ENCODE peak calls at places on chromosomes 1 and 21, in six cellular contexts. One of them, this sample, is unnamed.
A peak's percentile ranks its signal among the peaks of the same experiment; 100 is the strongest.

GRCh38 chr1:28508435-28508754 is 2.6 kb downstream of the RCC1 start:
- DNase-seq in NCI-H446 treated with DMSO at 0.1 percent for 48 hours: no peak
- DNase-seq in 8988T: no peak
- DNase-seq in neural crest cell: no peak
- DNase-seq in GM12891: no peak
- DNase-seq in SW480: no peak
- DNase-seq in this sample: no peak

GRCh38 chr1:200493344-200493743 is 83.5 kb upstream of the ZNF281 start:
- DNase-seq in NCI-H446 treated with DMSO at 0.1 percent for 48 hours: no peak
- DNase-seq in neural crest cell: no peak
- DNase-seq in SW480: no peak
- DNase-seq in GM12891: no peak
- DNase-seq in 8988T: no peak
- DNase-seq in this sample: no peak

GRCh38 chr21:41168391-41169257 is 664 bp downstream of the BACE2 start:
- DNase-seq in GM12891: peak; percentile 26
- DNase-seq in neural crest cell: peak; percentile 37
- DNase-seq in 8988T: peak; percentile 30
- DNase-seq in SW480: peak; percentile 74
- DNase-seq in NCI-H446 treated with DMSO at 0.1 percent for 48 hours: no peak
- DNase-seq in this sample: peak; percentile 57

GRCh38 chr1:24386241-24386640 is 27.3 kb downstream of the STPG1 start:
- DNase-seq in 8988T: no peak
- DNase-seq in neural crest cell: no peak
- DNase-seq in GM12891: no peak
- DNase-seq in SW480: no peak
- DNase-seq in NCI-H446 treated with DMSO at 0.1 percent for 48 hours: no peak
- DNase-seq in this sample: peak; percentile 35

GRCh38 chr1:91166106-91166712 is 144.4 kb upstream of the ZNF644 start:
- DNase-seq in GM12891: peak; percentile 14
- DNase-seq in neural crest cell: peak; percentile 49
- DNase-seq in SW480: peak; percentile 68
- DNase-seq in 8988T: no peak
- DNase-seq in NCI-H446 treated with DMSO at 0.1 percent for 48 hours: peak; percentile 58
- DNase-seq in this sample: peak; percentile 94

GRCh38 chr1:159889821-159890252 is 10.1 kb downstream of the CFAP45 start:
- DNase-seq in NCI-H446 treated with DMSO at 0.1 percent for 48 hours: peak; percentile 17
- DNase-seq in neural crest cell: no peak
- DNase-seq in GM12891: peak; percentile 59
- DNase-seq in 8988T: peak; percentile 52
- DNase-seq in SW480: peak; percentile 71
- DNase-seq in this sample: no peak

GRCh38 chr1:53326598-53327182 is 1.2 kb downstream of the LRP8 start:
- DNase-seq in SW480: peak; percentile 71
- DNase-seq in neural crest cell: no peak
- DNase-seq in GM12891: peak; percentile 61
- DNase-seq in 8988T: no peak
- DNase-seq in NCI-H446 treated with DMSO at 0.1 percent for 48 hours: no peak
- DNase-seq in this sample: peak; percentile 85

GRCh38 chr1:202361701-202362100 is 13.2 kb downstream of the PPP1R12B start:
- DNase-seq in NCI-H446 treated with DMSO at 0.1 percent for 48 hours: no peak
- DNase-seq in GM12891: no peak
- DNase-seq in SW480: no peak
- DNase-seq in neural crest cell: no peak
- DNase-seq in 8988T: no peak
- DNase-seq in this sample: no peak

GRCh38 chr1:205466612-205467236 is 10.9 kb upstream of the BLACAT1 start:
- DNase-seq in 8988T: no peak
- DNase-seq in NCI-H446 treated with DMSO at 0.1 percent for 48 hours: no peak
- DNase-seq in SW480: no peak
- DNase-seq in neural crest cell: no peak
- DNase-seq in GM12891: no peak
- DNase-seq in this sample: no peak

GRCh38 chr1:160438320-160438918 is 38.1 kb downstream of the VANGL2 start:
- DNase-seq in 8988T: no peak
- DNase-seq in SW480: no peak
- DNase-seq in neural crest cell: no peak
- DNase-seq in NCI-H446 treated with DMSO at 0.1 percent for 48 hours: no peak
- DNase-seq in GM12891: no peak
- DNase-seq in this sample: no peak

GRCh38 chr1:54390655-54391054 is 15.5 kb downstream of the SSBP3 start:
- DNase-seq in GM12891: no peak
- DNase-seq in 8988T: no peak
- DNase-seq in neural crest cell: no peak
- DNase-seq in SW480: no peak
- DNase-seq in NCI-H446 treated with DMSO at 0.1 percent for 48 hours: no peak
- DNase-seq in this sample: no peak

GRCh38 chr1:78045850-78046778 is at the start of gene GIPC2:
- DNase-seq in NCI-H446 treated with DMSO at 0.1 percent for 48 hours: no peak
- DNase-seq in GM12891: peak; percentile 41
- DNase-seq in neural crest cell: no peak
- DNase-seq in SW480: peak; percentile 8
- DNase-seq in 8988T: no peak
- DNase-seq in this sample: peak; percentile 34

GRCh38 chr1:29458737-29459550 is 222.6 kb downstream of the PTPRU start:
- DNase-seq in GM12891: no peak
- DNase-seq in SW480: no peak
- DNase-seq in 8988T: no peak
- DNase-seq in neural crest cell: no peak
- DNase-seq in NCI-H446 treated with DMSO at 0.1 percent for 48 hours: no peak
- DNase-seq in this sample: no peak

GRCh38 chr1:89532228-89532627 is 7.6 kb downstream of the LRRC8B start:
- DNase-seq in GM12891: no peak
- DNase-seq in neural crest cell: no peak
- DNase-seq in NCI-H446 treated with DMSO at 0.1 percent for 48 hours: no peak
- DNase-seq in SW480: no peak
- DNase-seq in 8988T: no peak
- DNase-seq in this sample: no peak

GRCh38 chr1:174872615-174873058 is 127.1 kb upstream of the CACYBP start:
- DNase-seq in 8988T: no peak
- DNase-seq in GM12891: no peak
- DNase-seq in SW480: no peak
- DNase-seq in NCI-H446 treated with DMSO at 0.1 percent for 48 hours: no peak
- DNase-seq in neural crest cell: no peak
- DNase-seq in this sample: no peak

GRCh38 chr1:31559715-31560114 is 16.6 kb upstream of the TINAGL1 start:
- DNase-seq in GM12891: no peak
- DNase-seq in 8988T: no peak
- DNase-seq in NCI-H446 treated with DMSO at 0.1 percent for 48 hours: no peak
- DNase-seq in SW480: no peak
- DNase-seq in neural crest cell: no peak
- DNase-seq in this sample: no peak

GRCh38 chr1:11784256-11784992 is 21.3 kb downstream of the MTHFR start:
- DNase-seq in GM12891: no peak
- DNase-seq in neural crest cell: no peak
- DNase-seq in 8988T: no peak
- DNase-seq in NCI-H446 treated with DMSO at 0.1 percent for 48 hours: no peak
- DNase-seq in SW480: no peak
- DNase-seq in this sample: no peak

GRCh38 chr1:31879981-31880608 is 58.1 kb downstream of the PTP4A2 start:
- DNase-seq in neural crest cell: no peak
- DNase-seq in NCI-H446 treated with DMSO at 0.1 percent for 48 hours: no peak
- DNase-seq in GM12891: no peak
- DNase-seq in 8988T: no peak
- DNase-seq in SW480: no peak
- DNase-seq in this sample: no peak

GRCh38 chr1:7808253-7808844 is 24.3 kb downstream of the PER3 start:
- DNase-seq in GM12891: no peak
- DNase-seq in neural crest cell: no peak
- DNase-seq in SW480: peak; percentile 37
- DNase-seq in NCI-H446 treated with DMSO at 0.1 percent for 48 hours: peak; percentile 43
- DNase-seq in 8988T: no peak
- DNase-seq in this sample: peak; percentile 73

GRCh38 chr1:172727956-172728603 is 69.2 kb downstream of the FASLG start:
- DNase-seq in 8988T: no peak
- DNase-seq in SW480: peak; percentile 48
- DNase-seq in NCI-H446 treated with DMSO at 0.1 percent for 48 hours: peak; percentile 11
- DNase-seq in neural crest cell: no peak
- DNase-seq in GM12891: no peak
- DNase-seq in this sample: no peak

GRCh38 chr1:98749152-98749756 is 87.7 kb downstream of the SNX7 start:
- DNase-seq in SW480: peak; percentile 34
- DNase-seq in GM12891: no peak
- DNase-seq in NCI-H446 treated with DMSO at 0.1 percent for 48 hours: no peak
- DNase-seq in 8988T: no peak
- DNase-seq in neural crest cell: no peak
- DNase-seq in this sample: peak; percentile 35

GRCh38 chr21:38788275-38788911 is 17.3 kb upstream of the ETS2 start:
- DNase-seq in SW480: peak; percentile 53
- DNase-seq in neural crest cell: no peak
- DNase-seq in NCI-H446 treated with DMSO at 0.1 percent for 48 hours: no peak
- DNase-seq in GM12891: no peak
- DNase-seq in 8988T: no peak
- DNase-seq in this sample: no peak

GRCh38 chr1:12040457-12041051 is 21.3 kb downstream of the MIIP start:
- DNase-seq in SW480: peak; percentile 63
- DNase-seq in NCI-H446 treated with DMSO at 0.1 percent for 48 hours: peak; percentile 88
- DNase-seq in neural crest cell: no peak
- DNase-seq in GM12891: no peak
- DNase-seq in 8988T: no peak
- DNase-seq in this sample: peak; percentile 39

GRCh38 chr1:225467193-225468020 is 39.6 kb upstream of the LBR start:
- DNase-seq in SW480: no peak
- DNase-seq in NCI-H446 treated with DMSO at 0.1 percent for 48 hours: no peak
- DNase-seq in neural crest cell: no peak
- DNase-seq in GM12891: peak; percentile 81
- DNase-seq in 8988T: no peak
- DNase-seq in this sample: no peak

GRCh38 chr1:145960468-145961108 is 2.8 kb upstream of the LIX1L start:
- DNase-seq in NCI-H446 treated with DMSO at 0.1 percent for 48 hours: no peak
- DNase-seq in GM12891: no peak
- DNase-seq in 8988T: peak; percentile 91
- DNase-seq in neural crest cell: peak; percentile 80
- DNase-seq in SW480: no peak
- DNase-seq in this sample: peak; percentile 88

GRCh38 chr1:182845894-182846293 is 6.7 kb downstream of the DHX9 start:
- DNase-seq in 8988T: no peak
- DNase-seq in SW480: no peak
- DNase-seq in neural crest cell: no peak
- DNase-seq in NCI-H446 treated with DMSO at 0.1 percent for 48 hours: no peak
- DNase-seq in GM12891: no peak
- DNase-seq in this sample: no peak

GRCh38 chr1:168743001-168743400 is 14.0 kb upstream of the DPT start:
- DNase-seq in neural crest cell: no peak
- DNase-seq in NCI-H446 treated with DMSO at 0.1 percent for 48 hours: no peak
- DNase-seq in SW480: no peak
- DNase-seq in 8988T: no peak
- DNase-seq in GM12891: no peak
- DNase-seq in this sample: no peak

GRCh38 chr1:203408485-203409229 is 57.7 kb upstream of the FMOD start:
- DNase-seq in GM12891: no peak
- DNase-seq in neural crest cell: no peak
- DNase-seq in SW480: peak; percentile 26
- DNase-seq in 8988T: no peak
- DNase-seq in NCI-H446 treated with DMSO at 0.1 percent for 48 hours: no peak
- DNase-seq in this sample: no peak

GRCh38 chr1:8384577-8384976 is 66.7 kb downstream of the SLC45A1 start:
- DNase-seq in neural crest cell: no peak
- DNase-seq in SW480: no peak
- DNase-seq in NCI-H446 treated with DMSO at 0.1 percent for 48 hours: no peak
- DNase-seq in 8988T: no peak
- DNase-seq in GM12891: no peak
- DNase-seq in this sample: no peak

GRCh38 chr1:209483691-209484090 is 99.8 kb upstream of the CAMK1G start:
- DNase-seq in SW480: no peak
- DNase-seq in NCI-H446 treated with DMSO at 0.1 percent for 48 hours: no peak
- DNase-seq in GM12891: no peak
- DNase-seq in 8988T: no peak
- DNase-seq in neural crest cell: no peak
- DNase-seq in this sample: no peak

GRCh38 chr1:204151562-204152309 is at the start of gene ETNK2:
- DNase-seq in SW480: peak; percentile 51
- DNase-seq in 8988T: peak; percentile 93
- DNase-seq in NCI-H446 treated with DMSO at 0.1 percent for 48 hours: peak; percentile 19
- DNase-seq in GM12891: peak; percentile 53
- DNase-seq in neural crest cell: peak; percentile 55
- DNase-seq in this sample: peak; percentile 46

GRCh38 chr1:1780598-1781525 is 2.6 kb upstream of the NADK start:
- DNase-seq in neural crest cell: no peak
- DNase-seq in NCI-H446 treated with DMSO at 0.1 percent for 48 hours: no peak
- DNase-seq in SW480: no peak
- DNase-seq in GM12891: no peak
- DNase-seq in 8988T: no peak
- DNase-seq in this sample: no peak

GRCh38 chr1:183911285-183911684 is 106.4 kb downstream of the RGL1 start:
- DNase-seq in SW480: no peak
- DNase-seq in 8988T: no peak
- DNase-seq in NCI-H446 treated with DMSO at 0.1 percent for 48 hours: no peak
- DNase-seq in neural crest cell: no peak
- DNase-seq in GM12891: no peak
- DNase-seq in this sample: no peak

GRCh38 chr1:24276791-24277190 is 42.4 kb upstream of the GRHL3 start:
- DNase-seq in NCI-H446 treated with DMSO at 0.1 percent for 48 hours: no peak
- DNase-seq in 8988T: no peak
- DNase-seq in GM12891: no peak
- DNase-seq in neural crest cell: no peak
- DNase-seq in SW480: no peak
- DNase-seq in this sample: no peak

GRCh38 chr1:212355230-212355969 is 59.3 kb downstream of the PACC1 start:
- DNase-seq in 8988T: no peak
- DNase-seq in SW480: no peak
- DNase-seq in GM12891: no peak
- DNase-seq in NCI-H446 treated with DMSO at 0.1 percent for 48 hours: no peak
- DNase-seq in neural crest cell: no peak
- DNase-seq in this sample: no peak

GRCh38 chr1:162207862-162208261 is 138.4 kb downstream of the NOS1AP start:
- DNase-seq in GM12891: no peak
- DNase-seq in NCI-H446 treated with DMSO at 0.1 percent for 48 hours: no peak
- DNase-seq in 8988T: no peak
- DNase-seq in neural crest cell: no peak
- DNase-seq in SW480: no peak
- DNase-seq in this sample: no peak

This sample was measured in NCI-H510A treated with DMSO at 0.1 percent for 48 hours.